ENCODE peak calls at places on chromosomes 2 and 18, in eight cellular contexts. N, T, O, S, Y, G, L and J are unnamed samples.

GRCh38 chr18:73880387-73880786 is 267.2 kb downstream of the FBXO15 start:
- DNase-seq in S (no peak), L (no peak), T (no peak), Y (no peak), O (no peak), G (no peak), N (no peak), J (no peak)

GRCh38 chr2:45046786-45047185 is 37.5 kb upstream of the SIX2 start:
- DNase-seq in T (no peak), L (peak; percentile 44), S (no peak), N (no peak), O (peak; percentile 31), Y (no peak), G (no peak), J (no peak)

GRCh38 chr2:104026726-104027125 is 827.2 kb upstream of the POU3F3 start:
- DNase-seq in S (no peak), T (no peak), L (no peak), O (no peak), N (no peak), G (no peak), Y (no peak), J (no peak)

GRCh38 chr18:76518073-76518472 is 23.0 kb upstream of the ZNF516 start:
- DNase-seq in T (no peak), Y (no peak), G (no peak), L (no peak), N (no peak), S (no peak), O (peak; percentile 42), J (no peak)

GRCh38 chr2:20291106-20291564 is 59.5 kb downstream of the PUM2 start:
- DNase-seq in O (peak; percentile 82), L (peak; percentile 83), N (no peak), T (peak; percentile 49), Y (peak; percentile 83), S (peak; percentile 40), G (no peak), J (no peak)

GRCh38 chr2:49207204-49207603 is 52.9 kb upstream of the FSHR start:
- DNase-seq in O (no peak), N (no peak), T (no peak), Y (no peak), S (no peak), L (no peak), G (no peak), J (no peak)

GRCh38 chr2:141889788-141890187 is 241.0 kb downstream of the LRP1B start:
- DNase-seq in Y (no peak), N (no peak), O (no peak), G (no peak), L (no peak), S (no peak), T (no peak), J (no peak)

GRCh38 chr2:85396531-85397470 is 13.4 kb downstream of the CAPG start:
- DNase-seq in G (no peak), S (no peak), T (no peak), O (no peak), Y (no peak), L (no peak), N (no peak), J (no peak)

GRCh38 chr2:176584333-176584732 is 315.1 kb downstream of the MTX2 start:
- DNase-seq in N (peak; percentile 44), G (no peak), O (peak; percentile 36), T (no peak), L (peak; percentile 69), Y (no peak), S (no peak), J (no peak)

GRCh38 chr2:222483513-222484039 is 59.2 kb downstream of the SGPP2 start:
- DNase-seq in N (no peak), G (peak; percentile 51), O (no peak), T (no peak), L (no peak), Y (peak; percentile 70), S (peak; percentile 32), J (no peak)
- TF ChIP-seq CTCF in N (no peak), G (no peak), O (no peak), T (no peak), L (no peak), Y (peak; percentile 61), S (no peak), J (peak; percentile 28)

GRCh38 chr2:106885326-106885725 is 641 bp downstream of the ST6GAL2 start:
- DNase-seq in T (no peak), O (peak; percentile 41), G (no peak), Y (no peak), S (no peak), L (no peak), N (no peak), J (no peak)

GRCh38 chr2:106885981-106886915 is at the start of gene ST6GAL2:
- DNase-seq in T (peak; percentile 68), Y (no peak), G (no peak), L (no peak), O (peak; percentile 37), N (no peak), S (no peak), J (no peak)

GRCh38 chr2:106882658-106883057 is 3.3 kb downstream of the ST6GAL2 start:
- DNase-seq in L (no peak), N (no peak), S (no peak), Y (no peak), T (no peak), G (no peak), O (no peak), J (no peak)

GRCh38 chr2:106890611-106891010 is 4.6 kb upstream of the ST6GAL2 start:
- DNase-seq in O (no peak), T (no peak), N (no peak), L (no peak), S (no peak), Y (no peak), G (no peak), J (no peak)

GRCh38 chr2:106886916-106887758 is 1.2 kb upstream of the ST6GAL2 start:
- DNase-seq in N (peak; percentile 49), L (no peak), Y (no peak), S (peak; percentile 32), O (peak; percentile 41), G (peak; percentile 18), T (peak; percentile 70), J (no peak)
- TF ChIP-seq CTCF in N (no peak), L (no peak), Y (no peak), S (no peak), O (no peak), G (no peak), T (no peak), J (no peak)

GRCh38 chr2:1790473-1790872 is 46.2 kb upstream of the PXDN start:
- DNase-seq in G (no peak), L (no peak), T (no peak), N (no peak), S (no peak), O (no peak), Y (no peak), J (no peak)

GRCh38 chr2:1787799-1788477 is 43.6 kb upstream of the PXDN start:
- DNase-seq in O (no peak), L (no peak), S (no peak), G (no peak), T (no peak), N (no peak), Y (no peak), J (no peak)

GRCh38 chr2:1790996-1791395 is 46.7 kb upstream of the PXDN start:
- DNase-seq in T (no peak), Y (no peak), L (peak; percentile 16), G (no peak), O (no peak), S (no peak), N (no peak), J (no peak)

GRCh38 chr2:1788478-1788959 is 44.2 kb upstream of the PXDN start:
- DNase-seq in T (no peak), S (no peak), L (no peak), G (no peak), Y (no peak), N (no peak), O (no peak), J (no peak)

DNA sequence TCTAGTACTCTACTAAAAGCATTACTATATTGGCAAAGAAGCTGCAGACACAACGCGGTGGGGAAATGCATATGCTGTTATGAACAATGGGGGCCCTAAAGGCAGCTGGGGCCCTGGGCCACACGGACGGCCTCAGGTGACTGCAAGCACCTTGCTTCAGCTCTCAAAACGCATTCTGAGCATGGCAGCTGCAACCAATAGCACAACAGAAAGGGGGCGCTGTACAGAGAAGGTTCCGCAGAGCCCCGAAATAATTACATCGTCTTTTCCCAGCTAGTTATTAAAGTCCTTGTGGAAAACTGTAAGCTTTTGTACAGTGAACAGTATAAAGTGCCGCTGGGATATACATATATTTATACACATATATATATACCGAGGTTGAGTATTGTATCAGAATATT is 45.3 kb upstream of the PXDN start:
- DNase-seq in G (no peak), L (no peak), O (no peak), N (no peak), Y (no peak), T (no peak), S (no peak), J (no peak)
- TF ChIP-seq CTCF in G (no peak), L (no peak), O (no peak), N (no peak), Y (peak; percentile 42), T (no peak), S (no peak), J (peak; percentile 11)

GRCh38 chr2:168903888-168904287 is 2.8 kb downstream of the G6PC2 start:
- DNase-seq in N (no peak), S (no peak), G (no peak), Y (no peak), L (no peak), T (no peak), O (no peak), J (no peak)

GRCh38 chr2:168910330-168910729 is 9.2 kb downstream of the G6PC2 start:
- DNase-seq in O (no peak), S (no peak), T (no peak), L (no peak), N (no peak), Y (no peak), G (no peak), J (no peak)

GRCh38 chr2:168904358-168904757 is 3.3 kb downstream of the G6PC2 start:
- DNase-seq in Y (no peak), L (no peak), S (no peak), N (no peak), O (no peak), G (no peak), T (no peak), J (no peak)

GRCh38 chr2:168912466-168913170 is 11.5 kb downstream of the G6PC2 start:
- DNase-seq in O (peak; percentile 36), S (no peak), G (peak; percentile 55), T (peak; percentile 26), L (peak; percentile 9), N (peak; percentile 60), Y (no peak), J (no peak)

DNA sequence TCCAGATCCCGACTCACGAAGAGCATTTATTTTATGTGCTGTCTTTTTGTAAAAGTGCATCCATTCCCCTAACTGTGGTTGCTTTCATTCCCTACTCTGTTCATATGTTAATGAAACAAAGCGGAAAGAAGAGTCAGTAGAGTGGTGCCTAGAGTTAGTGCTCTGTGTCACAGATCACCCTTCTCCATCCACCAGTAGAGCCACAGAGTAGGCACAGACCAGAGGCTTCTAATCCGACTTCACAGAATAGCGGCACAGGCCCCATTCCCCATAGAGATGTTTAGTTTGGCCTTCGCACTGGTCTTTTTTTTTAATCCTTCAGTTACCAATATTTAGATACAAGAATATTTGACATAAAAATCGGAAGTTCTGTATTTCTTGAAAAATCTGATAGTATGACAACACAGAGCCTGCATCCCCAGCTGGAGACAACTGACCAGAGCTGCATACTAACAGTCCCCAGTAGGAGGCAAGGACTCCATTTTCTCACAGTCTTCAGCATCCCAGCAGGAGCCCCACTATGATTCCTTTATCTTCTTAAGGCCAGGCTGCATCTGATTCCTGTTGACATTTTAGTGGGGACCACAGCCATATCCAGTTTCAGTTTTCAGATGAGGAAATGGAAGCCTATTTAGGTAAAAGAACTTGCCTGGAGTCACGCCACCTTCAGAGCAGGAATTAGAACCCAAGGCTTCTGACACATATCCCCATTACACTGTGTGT is 7.0 kb downstream of the G6PC2 start:
- DNase-seq in S (no peak), N (no peak), Y (no peak), L (no peak), G (no peak), O (no peak), T (no peak), J (no peak)
- TF ChIP-seq CTCF in S (no peak), N (no peak), Y (no peak), L (no peak), G (no peak), O (no peak), T (no peak), J (no peak)